ENCODE peak calls at places on chromosomes 6 and 20, in nine cellular contexts. Q is H1, Z is GM23338, C is body of pancreas, S is mammary epithelial cell, A is fibroblast of lung, W is GM13976, U is HL-60, X is neural crest cell. I is an unnamed sample.

GRCh38 chr6:79607000-79607399 is 24.1 kb upstream of the SH3BGRL2 start:
- DNase-seq in Q (no peak), Z (no peak), C (no peak), S (no peak), A (peak), W (no peak), U (no peak), X (no peak), I (no peak)

GRCh38 chr6:27517928-27518787 is 45.3 kb upstream of the ZNF184 start:
- DNase-seq in Q (no peak), Z (no peak), C (no peak), S (peak), A (no peak), W (no peak), U (peak), X (no peak), I (no peak)

GRCh38 chr6:158061709-158062461 is 80.2 kb downstream of the SYNJ2 start:
- DNase-seq in Q (no peak), Z (no peak), C (no peak), S (no peak), A (no peak), W (no peak), U (no peak), X (no peak), I (no peak)

GRCh38 chr6:66126358-66126757 is 419.3 kb upstream of the EYS start:
- DNase-seq in Q (no peak), Z (no peak), C (no peak), S (no peak), A (no peak), W (no peak), U (no peak), X (no peak), I (no peak)

GRCh38 chr20:10278416-10278815 is 59.8 kb downstream of the SNAP25 start:
- DNase-seq in Q (no peak), Z (no peak), C (no peak), S (no peak), A (no peak), W (no peak), U (no peak), X (no peak), I (no peak)

GRCh38 chr20:37630161-37630560 is 63.7 kb upstream of the CTNNBL1 start:
- DNase-seq in Q (no peak), Z (no peak), C (peak), S (no peak), A (no peak), W (no peak), U (no peak), X (no peak), I (no peak)

GRCh38 chr6:111642463-111643158 is 36.9 kb upstream of the TRAF3IP2 start:
- DNase-seq in Q (peak), Z (peak), C (peak), S (peak), A (peak), W (peak), U (peak), X (peak), I (peak)

GRCh38 chr6:344816-345340 is 46.7 kb upstream of the IRF4 start:
- DNase-seq in Q (no peak), Z (no peak), C (no peak), S (no peak), A (no peak), W (no peak), U (no peak), X (no peak), I (no peak)

GRCh38 chr6:16414205-16414604 is 175.8 kb downstream of the GMPR start:
- DNase-seq in Q (no peak), Z (no peak), C (no peak), S (no peak), A (no peak), W (no peak), U (no peak), X (no peak), I (no peak)

GRCh38 chr20:4546786-4547185 is 174.9 kb upstream of the PRND start:
- DNase-seq in Q (no peak), Z (no peak), C (no peak), S (peak), A (peak), W (no peak), U (no peak), X (no peak), I (peak)

GRCh38 chr6:46655803-46656202 is 3.0 kb downstream of the SLC25A27 start:
- DNase-seq in Q (no peak), Z (peak), C (no peak), S (no peak), A (no peak), W (no peak), U (peak), X (peak), I (peak)

GRCh38 chr6:142883011-142883410 is 62.0 kb downstream of the HIVEP2 start:
- DNase-seq in Q (no peak), Z (peak), C (no peak), S (no peak), A (no peak), W (no peak), U (no peak), X (no peak), I (no peak)

GRCh38 chr6:4155848-4156466 is 20.6 kb upstream of the ECI2 start:
- DNase-seq in Q (no peak), Z (peak), C (peak), S (peak), A (peak), W (peak), U (peak), X (peak), I (peak)

GRCh38 chr20:13649548-13649947 is 10.8 kb upstream of the TASP1 start:
- DNase-seq in Q (no peak), Z (peak), C (no peak), S (no peak), A (peak), W (no peak), U (no peak), X (peak), I (no peak)

DNA sequence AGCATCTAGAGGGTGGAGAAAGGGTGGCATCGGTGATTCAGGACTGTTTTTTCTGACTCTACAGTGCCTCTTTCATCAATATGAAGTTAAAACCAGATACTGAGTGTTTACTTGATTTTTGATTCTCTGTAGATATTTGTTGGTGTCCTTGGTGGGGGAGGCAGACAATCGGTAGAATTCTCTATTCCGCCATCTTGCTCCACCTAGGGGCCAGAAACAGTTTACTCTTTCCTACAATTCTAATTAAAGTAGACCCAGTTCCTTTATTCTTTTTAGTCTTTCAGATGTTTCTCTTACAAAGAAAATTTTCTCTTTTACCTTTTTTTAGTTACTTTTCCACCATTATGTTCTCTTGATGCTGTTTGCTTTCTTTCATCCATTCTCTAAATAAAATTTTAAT is 162.1 kb upstream of the RAB32 start:
- DNase-seq in Q (no peak), Z (peak), C (no peak), S (no peak), A (no peak), W (no peak), U (no peak), X (no peak), I (no peak)
- TF ChIP-seq CTCF in Q (no peak), Z (peak), C (no peak), S (peak), A (no peak), W (no peak), U (no peak), X (peak), I (peak)

DNA sequence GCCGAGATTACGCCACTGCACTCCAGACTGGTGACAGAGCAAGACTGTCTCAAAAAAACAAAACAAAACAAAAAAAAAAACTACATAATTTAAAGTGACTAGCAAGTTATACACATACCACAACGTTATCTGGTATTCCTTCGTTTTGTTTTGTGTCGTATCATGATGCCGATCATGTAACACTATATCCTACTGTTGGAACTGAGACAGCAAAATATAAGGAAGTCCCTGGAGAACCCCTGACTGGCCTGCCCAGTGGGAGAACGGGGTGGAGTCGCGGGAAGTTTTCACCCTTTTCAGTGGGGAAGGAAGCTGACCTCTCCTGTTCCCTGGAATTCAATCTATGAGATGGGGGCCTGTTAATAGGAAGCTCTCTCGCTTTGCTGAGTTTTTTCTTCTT is 15.1 kb downstream of the SOX4 start:
- DNase-seq in Q (no peak), Z (no peak), C (no peak), S (no peak), A (no peak), W (no peak), U (no peak), X (no peak), I (no peak)
- TF ChIP-seq CTCF in Q (no peak), Z (no peak), C (no peak), S (no peak), A (no peak), W (no peak), U (no peak), X (no peak), I (no peak)

GRCh38 chr20:58219342-58219700 is 9.1 kb downstream of the ANKRD60 start:
- DNase-seq in Q (no peak), Z (no peak), C (no peak), S (peak), A (peak), W (no peak), U (no peak), X (no peak), I (peak)
- TF ChIP-seq CTCF in Q (no peak), Z (no peak), C (no peak), S (no peak), A (no peak), W (no peak), U (no peak), X (no peak), I (no peak)

GRCh38 chr20:63178445-63178818 is 37.5 kb downstream of the YTHDF1 start:
- DNase-seq in Q (no peak), Z (peak), C (no peak), S (no peak), A (no peak), W (no peak), U (no peak), X (peak), I (no peak)

GRCh38 chr20:63179876-63180275 is 36.1 kb downstream of the YTHDF1 start:
- DNase-seq in Q (no peak), Z (no peak), C (no peak), S (no peak), A (no peak), W (no peak), U (no peak), X (no peak), I (no peak)

GRCh38 chr20:63177785-63178444 is 38.0 kb downstream of the YTHDF1 start:
- DNase-seq in Q (no peak), Z (no peak), C (no peak), S (no peak), A (no peak), W (no peak), U (no peak), X (peak), I (peak)

GRCh38 chr20:63180541-63181185 is 35.3 kb downstream of the YTHDF1 start:
- DNase-seq in Q (no peak), Z (no peak), C (no peak), S (no peak), A (no peak), W (no peak), U (no peak), X (no peak), I (no peak)

GRCh38 chr20:63178889-63179751 is 36.8 kb downstream of the YTHDF1 start:
- DNase-seq in Q (no peak), Z (peak), C (peak), S (no peak), A (peak), W (peak), U (peak), X (peak), I (peak)
- TF ChIP-seq CTCF in Q (no peak), Z (peak), C (peak), S (peak), A (peak), W (peak), U (no peak), X (peak), I (peak)

DNA sequence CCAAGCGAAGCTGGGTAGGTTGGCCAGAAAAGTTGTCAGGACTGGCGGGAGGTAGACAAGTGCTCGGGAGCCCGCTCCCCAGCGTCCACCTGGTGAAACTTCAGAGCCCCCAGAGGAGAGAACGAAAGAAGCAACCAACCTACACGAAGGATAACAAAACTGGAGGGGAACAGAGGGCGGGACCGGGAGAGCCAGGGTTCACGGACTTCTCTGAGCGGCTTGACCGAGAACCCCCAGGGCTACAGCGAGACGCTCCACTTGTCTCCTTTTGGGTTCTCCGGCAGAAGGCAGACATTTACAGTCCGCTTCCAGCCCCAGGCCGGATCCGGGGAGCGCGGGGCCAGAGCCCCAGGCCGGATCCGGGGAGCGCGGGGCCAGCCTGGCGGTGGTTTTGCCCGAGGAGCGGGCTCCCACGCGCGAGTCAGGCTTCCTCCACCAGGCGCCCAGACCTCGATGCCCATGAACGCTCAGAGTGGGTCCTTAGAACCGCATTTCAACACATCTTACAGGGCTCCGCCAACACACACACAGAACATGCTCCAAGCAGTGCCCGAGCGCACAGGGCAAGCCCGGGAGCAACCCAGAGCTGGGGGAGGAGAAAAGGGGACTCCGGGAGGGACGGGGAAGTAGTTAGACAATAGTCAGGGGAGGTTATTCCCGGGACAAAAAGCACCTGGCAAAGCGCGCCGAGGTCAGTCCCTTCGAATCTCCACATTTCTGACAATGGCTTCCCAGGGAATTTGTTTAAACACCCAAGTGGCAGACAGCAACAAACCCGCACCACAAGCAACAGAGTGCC is 1.1 kb downstream of the PTPRK start:
- DNase-seq in Q (no peak), Z (peak), C (peak), S (peak), A (peak), W (peak), U (no peak), X (peak), I (peak)
- TF ChIP-seq CTCF in Q (no peak), Z (peak), C (no peak), S (peak), A (no peak), W (no peak), U (no peak), X (peak), I (peak)

DNA sequence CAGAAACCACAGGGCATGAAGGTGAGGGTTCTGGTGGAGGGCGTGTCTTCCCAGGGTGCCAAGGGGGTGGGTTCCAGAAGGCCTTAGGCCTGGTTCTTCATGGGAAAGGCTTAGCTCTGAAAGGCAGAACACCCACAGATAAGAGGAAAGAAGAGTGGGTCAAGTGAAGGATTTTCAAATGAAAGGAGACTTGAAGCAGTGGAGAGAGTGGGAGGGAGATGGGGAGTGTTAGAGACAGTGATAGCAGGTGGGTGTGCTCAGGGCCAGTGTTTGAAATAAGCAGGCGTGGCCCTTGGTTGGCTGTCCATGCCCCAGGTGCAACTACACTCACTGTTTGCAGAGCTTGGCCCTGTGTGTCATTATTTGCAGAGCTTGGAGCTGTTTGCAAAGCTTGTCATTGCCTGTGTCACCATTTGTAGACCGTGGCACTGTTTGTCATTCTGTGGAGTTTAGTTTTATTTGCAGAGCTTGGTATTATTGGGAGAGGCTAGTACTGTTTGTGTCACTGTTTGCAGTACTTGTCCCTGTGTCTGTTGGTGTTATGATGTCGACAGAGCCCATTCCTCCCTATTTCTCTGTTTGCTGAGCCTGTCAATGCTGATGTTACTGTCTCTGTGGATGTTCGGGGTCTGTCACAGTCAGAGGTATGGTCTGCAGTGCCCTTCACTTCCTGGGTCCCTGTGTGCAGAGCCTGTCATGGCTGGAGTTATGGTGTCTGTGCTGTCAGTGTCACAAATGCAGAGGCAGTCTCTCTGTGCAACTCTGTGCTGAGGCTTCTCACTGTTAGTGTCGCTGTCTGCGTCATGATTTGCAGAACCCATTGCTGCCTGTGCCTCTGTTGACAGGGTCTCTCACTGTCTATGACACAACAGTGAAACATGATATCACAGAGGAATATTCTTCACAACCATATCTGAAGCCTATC is 127.7 kb upstream of the LRFN2 start:
- DNase-seq in Q (no peak), Z (no peak), C (peak), S (no peak), A (no peak), W (no peak), U (no peak), X (no peak), I (no peak)
- TF ChIP-seq CTCF in Q (no peak), Z (no peak), C (no peak), S (no peak), A (no peak), W (no peak), U (no peak), X (no peak), I (no peak)